ENCODE peak calls at places on chromosomes 11 and 22, in four cellular contexts. One of them, this sample, is unnamed.

GRCh38 chr11:87397250-87397649 is 359.5 kb downstream of the TMEM135 start:
- DNase-seq in small intestine: no peak
- DNase-seq in GM23338: no peak
- DNase-seq in HepG2: no peak
- DNase-seq in this sample: no peak

GRCh38 chr11:68471360-68472340 is 11.1 kb downstream of the PPP6R3 start:
- DNase-seq in small intestine: peak
- DNase-seq in GM23338: no peak
- DNase-seq in HepG2: no peak
- DNase-seq in this sample: no peak

GRCh38 chr11:66429983-66430602 is 8.6 kb downstream of the MRPL11 start:
- DNase-seq in small intestine: peak
- DNase-seq in GM23338: peak
- DNase-seq in HepG2: peak
- DNase-seq in this sample: peak

GRCh38 chr11:68206211-68206610 is 6.9 kb downstream of the KMT5B start:
- DNase-seq in small intestine: peak
- DNase-seq in GM23338: peak
- DNase-seq in HepG2: peak
- DNase-seq in this sample: no peak

GRCh38 chr11:70322653-70323052 is 52.2 kb downstream of the PPFIA1 start:
- DNase-seq in small intestine: no peak
- DNase-seq in GM23338: peak
- DNase-seq in HepG2: no peak
- DNase-seq in this sample: no peak

GRCh38 chr11:131658952-131659351 is 288.5 kb downstream of the NTM start:
- DNase-seq in small intestine: no peak
- DNase-seq in GM23338: no peak
- DNase-seq in HepG2: no peak
- DNase-seq in this sample: no peak

GRCh38 chr22:25777870-25778269 is 35.9 kb downstream of the MYO18B start:
- DNase-seq in small intestine: peak
- DNase-seq in GM23338: peak
- DNase-seq in HepG2: peak
- DNase-seq in this sample: no peak

GRCh38 chr11:59141673-59142460 is 789 bp upstream of the FAM111A start:
- DNase-seq in small intestine: peak
- DNase-seq in GM23338: peak
- DNase-seq in HepG2: no peak
- DNase-seq in this sample: no peak

GRCh38 chr11:85847436-85847835 is 7.7 kb upstream of the CCDC83 start:
- DNase-seq in small intestine: no peak
- DNase-seq in GM23338: no peak
- DNase-seq in HepG2: no peak
- DNase-seq in this sample: no peak

GRCh38 chr11:85843929-85844328 is 11.3 kb upstream of the CCDC83 start:
- DNase-seq in small intestine: no peak
- DNase-seq in GM23338: peak
- DNase-seq in HepG2: no peak
- DNase-seq in this sample: no peak

GRCh38 chr11:85845052-85845631 is 10.0 kb upstream of the CCDC83 start:
- DNase-seq in small intestine: no peak
- DNase-seq in GM23338: no peak
- DNase-seq in HepG2: no peak
- DNase-seq in this sample: no peak

GRCh38 chr11:85848556-85848955 is 6.6 kb upstream of the CCDC83 start:
- DNase-seq in small intestine: no peak
- DNase-seq in GM23338: no peak
- DNase-seq in HepG2: no peak
- DNase-seq in this sample: no peak

DNA sequence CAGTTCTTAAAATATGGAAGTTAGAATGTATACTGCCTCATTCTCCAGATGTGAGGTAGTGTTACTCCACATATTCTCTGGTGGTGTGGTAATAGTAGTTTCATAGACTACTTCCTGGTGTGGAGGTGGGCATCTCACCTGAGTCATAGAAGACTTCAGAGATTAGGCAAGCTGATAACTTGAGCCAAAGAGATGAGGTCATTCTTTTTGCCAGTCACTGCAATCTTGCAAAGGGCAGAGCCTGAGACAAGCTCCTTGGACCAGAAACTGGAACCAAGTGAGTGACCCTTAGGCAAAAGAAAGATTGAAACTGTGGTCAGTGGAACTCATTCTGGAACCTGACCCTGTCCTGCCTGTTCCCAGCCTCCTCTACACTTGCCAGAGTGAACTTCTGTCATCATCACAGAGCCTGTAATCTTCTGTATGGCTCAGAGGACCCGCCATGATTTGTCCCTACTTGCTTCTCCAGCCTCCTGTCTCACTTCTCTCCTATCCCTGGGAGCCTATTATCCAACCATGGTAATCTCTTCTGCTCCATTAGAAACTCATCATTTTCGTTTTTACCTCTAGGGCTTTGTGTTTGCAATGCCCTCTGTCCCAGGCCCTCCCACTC is 10.6 kb upstream of the CCDC83 start:
- DNase-seq in small intestine: peak
- DNase-seq in GM23338: no peak
- DNase-seq in HepG2: no peak
- DNase-seq in this sample: no peak
- H3K27ac ChIP-seq in small intestine: no peak
- H3K27ac ChIP-seq in GM23338: no peak
- H3K27ac ChIP-seq in HepG2: no peak
- H3K27ac ChIP-seq in this sample: no peak

DNA sequence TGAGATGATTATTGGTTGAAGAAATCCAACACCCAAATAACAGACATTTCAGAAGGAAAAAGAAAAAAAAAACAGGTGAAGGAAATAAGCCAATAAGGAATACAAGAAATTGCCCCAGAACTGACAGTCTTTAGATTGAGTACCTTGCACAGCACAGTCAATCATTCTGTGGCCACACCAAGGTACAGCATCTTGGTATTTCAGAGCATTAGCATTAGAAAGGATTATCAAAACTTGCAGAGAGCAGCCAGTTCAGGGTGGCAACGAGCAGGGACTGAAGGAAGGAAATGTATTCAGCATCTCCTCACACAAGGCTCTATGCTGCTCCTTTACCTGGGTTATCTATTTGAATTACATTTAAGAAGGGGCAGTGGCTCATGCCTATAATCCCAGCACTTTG is 2.1 kb downstream of the ADA2 start:
- DNase-seq in small intestine: no peak
- DNase-seq in GM23338: peak
- DNase-seq in HepG2: no peak
- DNase-seq in this sample: no peak
- H3K4me3 ChIP-seq in small intestine: no peak
- H3K4me3 ChIP-seq in GM23338: no peak
- H3K4me3 ChIP-seq in HepG2: no peak
- H3K4me3 ChIP-seq in this sample: no peak

DNA sequence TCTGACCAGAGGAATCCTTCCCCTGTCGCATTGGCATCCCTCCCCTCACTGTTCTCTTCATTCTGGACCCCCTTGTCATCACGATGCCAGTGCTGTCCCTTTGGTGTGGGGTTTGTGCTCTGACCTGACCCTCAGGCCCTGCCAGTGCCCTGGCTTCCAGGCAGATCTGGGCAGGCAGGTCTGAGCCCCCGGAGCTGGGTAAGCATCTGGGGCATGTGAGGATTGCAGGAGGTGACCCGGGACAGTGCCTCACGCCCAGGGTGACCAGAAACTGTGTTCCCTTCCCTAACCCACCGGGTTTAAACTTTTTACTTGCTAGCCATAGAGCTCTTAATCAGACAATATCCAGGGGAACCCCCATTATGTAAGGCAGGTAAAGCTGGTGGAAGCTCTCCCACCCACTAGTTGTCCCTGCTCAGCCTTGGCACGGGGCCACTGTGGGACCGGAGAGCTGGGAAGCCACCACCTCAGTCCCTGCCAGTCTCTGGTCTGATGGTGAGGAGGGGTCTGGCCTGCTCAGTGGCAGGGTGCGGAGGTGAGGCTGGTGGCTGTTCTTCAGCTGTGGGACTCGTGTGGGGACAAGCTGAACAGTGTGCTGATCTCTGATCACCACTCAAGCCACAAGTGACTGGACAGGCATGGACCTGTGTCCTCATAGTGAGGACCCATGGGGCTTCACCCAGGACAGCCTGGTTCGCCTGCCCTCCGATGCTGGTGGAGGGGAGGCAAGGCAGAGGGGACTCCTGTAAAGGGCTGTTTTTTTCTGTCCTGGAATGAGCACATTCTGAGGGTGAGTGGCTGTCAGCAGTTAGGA is 38.0 kb downstream of the BCR start:
- DNase-seq in small intestine: no peak
- DNase-seq in GM23338: no peak
- DNase-seq in HepG2: no peak
- DNase-seq in this sample: no peak
- H3K27ac ChIP-seq in small intestine: peak
- H3K27ac ChIP-seq in GM23338: no peak
- H3K27ac ChIP-seq in HepG2: peak
- H3K27ac ChIP-seq in this sample: no peak

GRCh38 chr11:115501895-115502589 is 2.2 kb downstream of the CADM1 start:
- DNase-seq in small intestine: no peak
- DNase-seq in GM23338: peak
- DNase-seq in HepG2: peak
- DNase-seq in this sample: no peak
- H3K4me3 ChIP-seq in small intestine: no peak
- H3K4me3 ChIP-seq in GM23338: peak
- H3K4me3 ChIP-seq in HepG2: peak
- H3K4me3 ChIP-seq in this sample: peak

GRCh38 chr11:16099501-16099900 is 256.8 kb downstream of the SOX6 start:
- DNase-seq in small intestine: peak
- DNase-seq in GM23338: no peak
- DNase-seq in HepG2: no peak
- DNase-seq in this sample: no peak

GRCh38 chr11:16095756-16096155 is 260.6 kb downstream of the SOX6 start:
- DNase-seq in small intestine: no peak
- DNase-seq in GM23338: no peak
- DNase-seq in HepG2: no peak
- DNase-seq in this sample: no peak

GRCh38 chr11:16096336-16096735 is 260.0 kb downstream of the SOX6 start:
- DNase-seq in small intestine: no peak
- DNase-seq in GM23338: no peak
- DNase-seq in HepG2: no peak
- DNase-seq in this sample: no peak

GRCh38 chr11:16098827-16099226 is 257.5 kb downstream of the SOX6 start:
- DNase-seq in small intestine: peak
- DNase-seq in GM23338: no peak
- DNase-seq in HepG2: no peak
- DNase-seq in this sample: no peak

DNA sequence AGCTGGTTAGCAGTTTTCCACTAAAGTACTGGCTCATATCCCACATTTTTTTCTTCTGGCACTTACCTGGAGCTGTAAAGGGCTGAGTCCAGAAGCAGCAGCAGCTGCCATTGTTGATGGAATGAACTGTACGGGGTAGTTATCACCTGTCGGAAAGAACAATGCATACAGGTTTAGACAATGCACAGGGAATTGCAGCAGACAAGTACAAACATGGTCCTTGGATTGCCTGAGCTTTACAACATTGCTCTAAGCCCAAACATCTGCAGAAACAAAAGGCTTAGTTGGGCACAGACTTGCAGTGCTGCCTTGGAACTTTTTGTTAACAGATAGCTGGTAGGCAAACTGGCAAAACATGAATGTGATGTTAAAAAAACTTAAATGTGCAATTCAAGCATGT is 258.8 kb downstream of the SOX6 start:
- DNase-seq in small intestine: peak
- DNase-seq in GM23338: no peak
- DNase-seq in HepG2: no peak
- DNase-seq in this sample: no peak
- H3K27ac ChIP-seq in small intestine: no peak
- H3K27ac ChIP-seq in GM23338: no peak
- H3K27ac ChIP-seq in HepG2: no peak
- H3K27ac ChIP-seq in this sample: no peak